ENCODE peak calls at places on chromosomes 12 and 14, in seven cellular contexts. G is GM10248, B is GM23338, W is neural progenitor cell, P is ovary, I is progenitor cell of endocrine pancreas, S is mesothelial cell of epicardium. M is an unnamed sample.

GRCh38 chr12:52819021-52819420 is 5.1 kb upstream of the KRT4 start:
- DNase-seq in S (no peak), W (no peak), I (no peak), P (no peak), G (no peak), B (no peak), M (no peak)

GRCh38 chr12:49621651-49622500 is 1.5 kb upstream of the PRPF40B start:
- DNase-seq in G (no peak), I (no peak), P (peak; percentile 25), S (no peak), W (no peak), B (no peak), M (no peak)

GRCh38 chr12:72546106-72546505 is 273.9 kb downstream of the TRHDE start:
- DNase-seq in G (no peak), P (no peak), W (no peak), B (no peak), I (no peak), S (no peak), M (no peak)

GRCh38 chr12:103635419-103635818 is 48.3 kb downstream of the STAB2 start:
- DNase-seq in S (no peak), W (no peak), I (no peak), B (no peak), G (no peak), P (no peak), M (no peak)

GRCh38 chr12:76618031-76618430 is 58.5 kb upstream of the OSBPL8 start:
- DNase-seq in P (no peak), S (no peak), W (no peak), G (no peak), I (no peak), B (no peak), M (no peak)

GRCh38 chr12:5768171-5768879 is 176.7 kb downstream of the ANO2 start:
- DNase-seq in S (no peak), B (no peak), P (no peak), G (no peak), I (no peak), W (no peak), M (no peak)

GRCh38 chr12:54195080-54195479 is 6.3 kb upstream of the SMUG1 start:
- DNase-seq in S (no peak), I (no peak), B (no peak), P (no peak), G (no peak), W (no peak), M (no peak)

GRCh38 chr12:68572650-68573049 is 38.0 kb upstream of the RAP1B start:
- DNase-seq in P (no peak), B (no peak), S (no peak), G (no peak), I (no peak), W (no peak), M (no peak)

GRCh38 chr14:92513204-92513965 is at the start of gene RIN3:
- DNase-seq in B (peak; percentile 84), S (peak; percentile 62), G (peak; percentile 74), W (peak; percentile 78), I (peak; percentile 31), P (peak; percentile 49), M (no peak)

GRCh38 chr14:57046175-57046574 is 222.5 kb downstream of the EXOC5 start:
- DNase-seq in I (no peak), B (no peak), W (no peak), G (no peak), S (no peak), P (no peak), M (no peak)

GRCh38 chr12:116639765-116640164 is 80.6 kb downstream of the MAP1LC3B2 start:
- DNase-seq in I (no peak), P (no peak), S (no peak), W (no peak), B (no peak), G (no peak), M (no peak)

GRCh38 chr12:11014234-11014633 is 8.2 kb downstream of the TAS2R19 start:
- DNase-seq in P (no peak), B (no peak), S (no peak), W (no peak), I (no peak), G (no peak), M (no peak)

GRCh38 chr14:88588081-88588480 is 25.2 kb downstream of the ZC3H14 start:
- DNase-seq in S (no peak), W (no peak), B (no peak), I (no peak), P (no peak), G (no peak), M (no peak)

GRCh38 chr12:50074936-50075807 is 10.0 kb upstream of the SMARCD1 start:
- DNase-seq in B (peak; percentile 91), S (peak; percentile 89), G (peak; percentile 89), I (peak; percentile 83), W (peak; percentile 92), P (peak; percentile 87), M (peak; percentile 60)

GRCh38 chr12:104627231-104627974 is 170.7 kb downstream of the CHST11 start:
- DNase-seq in B (no peak), W (no peak), G (no peak), P (no peak), I (no peak), S (no peak), M (no peak)

GRCh38 chr12:19082365-19082911 is 47.1 kb upstream of the PLEKHA5 start:
- DNase-seq in P (no peak), S (no peak), I (no peak), W (no peak), B (no peak), G (no peak), M (no peak)

GRCh38 chr14:64937821-64938193 is 4.7 kb downstream of the GPX2 start:
- DNase-seq in W (no peak), S (no peak), B (no peak), I (no peak), P (no peak), G (no peak), M (no peak)
- TF ChIP-seq CTCF in W (peak; percentile 28), S (no peak), B (peak; percentile 44), I (no peak), P (no peak), G (no peak), M (peak; percentile 31)

GRCh38 chr14:32667287-32667686 is 271.4 kb upstream of the NPAS3 start:
- DNase-seq in S (no peak), B (no peak), W (no peak), P (no peak), G (no peak), I (no peak), M (no peak)

GRCh38 chr14:32657081-32657480 is 281.6 kb upstream of the NPAS3 start:
- DNase-seq in P (peak; percentile 28), I (no peak), B (no peak), G (peak; percentile 3), W (no peak), S (no peak), M (no peak)

GRCh38 chr14:32666310-32666709 is 272.4 kb upstream of the NPAS3 start:
- DNase-seq in S (no peak), B (no peak), W (no peak), G (no peak), P (no peak), I (no peak), M (no peak)

GRCh38 chr14:32661216-32661615 is 277.5 kb upstream of the NPAS3 start:
- DNase-seq in I (no peak), W (no peak), S (no peak), G (no peak), P (no peak), B (no peak), M (no peak)

DNA sequence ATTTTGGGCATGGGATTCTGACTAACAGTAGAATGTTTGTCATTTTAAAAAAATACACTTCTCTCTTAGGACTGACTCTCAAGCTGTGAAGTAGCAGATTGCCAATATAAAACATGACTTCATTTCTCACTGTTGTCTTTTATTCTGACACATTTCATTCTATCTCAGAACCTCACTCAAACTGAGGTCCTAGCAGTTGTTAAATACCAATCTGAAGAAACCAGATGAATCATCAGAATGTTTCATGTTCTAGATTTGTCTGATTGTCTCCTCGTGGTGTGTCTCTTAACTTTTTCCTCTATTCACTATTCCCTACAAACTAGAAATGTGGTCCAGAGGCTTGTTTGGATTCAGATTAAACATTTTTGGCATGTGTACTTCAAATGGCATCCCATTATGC is 276.4 kb upstream of the NPAS3 start:
- DNase-seq in W (no peak), S (no peak), B (no peak), I (no peak), G (no peak), P (no peak), M (no peak)
- TF ChIP-seq CTCF in W (no peak), S (no peak), B (no peak), I (no peak), G (no peak), P (no peak), M (no peak)

GRCh38 chr12:109770861-109771670 is 57.4 kb downstream of the FAM222A start:
- DNase-seq in I (no peak), B (no peak), S (no peak), W (no peak), P (peak; percentile 29), G (no peak), M (no peak)

GRCh38 chr12:109773384-109774011 is 59.7 kb downstream of the TRPV4 start:
- DNase-seq in S (no peak), G (no peak), B (no peak), I (no peak), P (peak; percentile 45), W (no peak), M (no peak)

GRCh38 chr12:109772622-109773321 is 59.1 kb downstream of the FAM222A start:
- DNase-seq in B (no peak), G (no peak), S (no peak), I (no peak), W (no peak), P (peak; percentile 24), M (no peak)

GRCh38 chr12:109770104-109770860 is 56.7 kb downstream of the FAM222A start:
- DNase-seq in P (peak; percentile 62), W (no peak), S (no peak), B (no peak), G (no peak), I (no peak), M (no peak)

DNA sequence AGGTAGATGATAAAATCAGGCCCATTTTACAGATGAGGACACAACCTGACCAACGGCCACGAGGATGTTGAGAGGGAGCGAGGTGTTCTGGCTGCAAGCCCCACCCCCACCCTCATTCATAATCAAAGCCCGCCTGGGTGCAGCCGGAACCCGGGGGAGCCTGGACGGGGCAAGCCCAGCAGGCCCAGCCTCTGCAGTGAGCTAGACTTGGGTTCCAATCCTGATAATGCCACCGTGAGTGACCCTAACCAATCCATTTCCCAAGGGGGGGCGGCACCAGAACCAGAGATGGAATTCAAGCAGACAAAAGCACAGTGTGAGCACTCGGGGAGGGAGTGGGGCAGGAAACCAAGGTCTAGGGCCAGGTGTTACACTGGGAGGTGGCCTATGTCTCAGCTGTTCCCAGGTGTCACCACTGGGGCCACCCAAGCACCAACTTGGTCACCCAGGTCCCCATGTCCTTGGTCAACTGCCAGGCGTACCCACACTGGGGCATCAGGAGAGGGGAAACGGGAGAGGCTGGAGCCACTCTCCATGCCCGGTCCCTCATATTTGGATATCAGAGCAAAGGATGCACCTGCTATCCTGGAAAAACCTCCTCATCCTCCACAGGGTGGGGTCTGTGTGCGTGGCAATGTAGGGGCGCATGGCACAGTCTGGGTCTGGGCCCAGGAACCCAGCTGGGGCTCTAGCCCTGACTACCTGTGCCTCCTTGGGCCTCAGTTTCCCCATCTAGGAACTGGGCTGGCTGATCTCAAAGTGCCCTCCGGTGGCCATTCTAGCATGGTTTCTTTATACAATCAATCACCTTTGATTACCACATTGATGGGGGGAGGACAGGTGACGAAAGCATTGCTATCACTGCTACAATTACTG is 58.4 kb downstream of the FAM222A start:
- DNase-seq in G (no peak), B (no peak), I (no peak), S (no peak), P (peak; percentile 34), W (no peak), M (no peak)
- TF ChIP-seq CTCF in G (no peak), B (peak; percentile 65), I (no peak), S (no peak), P (no peak), W (peak; percentile 35), M (peak; percentile 3)

GRCh38 chr12:15278816-15279658 is 43.3 kb upstream of the PTPRO start:
- DNase-seq in P (peak; percentile 21), W (no peak), S (no peak), I (no peak), G (no peak), B (no peak), M (no peak)
- TF ChIP-seq CTCF in P (no peak), W (no peak), S (no peak), I (no peak), G (no peak), B (no peak), M (no peak)

M was measured in D721Med.